ENCODE peak calls at places on chromosomes 5 and 9, in six cellular contexts. K is hepatocyte, N is MM.1S, E is SK-N-SH, C is GM23248, S is neural progenitor cell. J is an unnamed sample.

GRCh38 chr9:125227761-125228160 is 13.4 kb downstream of the HSPA5 start:
- DNase-seq in S (no peak), E (no peak), C (no peak), N (no peak), K (no peak), J (no peak)

GRCh38 chr5:142966146-142966455 is 195.9 kb downstream of the ARHGAP26 start:
- DNase-seq in N (no peak), C (no peak), E (no peak), S (no peak), K (no peak), J (no peak)

GRCh38 chr9:18359335-18359734 is 114.6 kb upstream of the ADAMTSL1 start:
- DNase-seq in E (no peak), C (peak; percentile 90), K (no peak), N (no peak), S (no peak), J (no peak)

GRCh38 chr5:114416254-114416653 is 54.4 kb downstream of the KCNN2 start:
- DNase-seq in C (no peak), S (no peak), K (no peak), E (no peak), N (no peak), J (no peak)

GRCh38 chr5:77724934-77725333 is 51.2 kb downstream of the TBCA start:
- DNase-seq in C (no peak), S (no peak), E (no peak), N (no peak), K (no peak), J (no peak)

GRCh38 chr5:157497875-157498611 is 38.0 kb downstream of the NIPAL4 start:
- DNase-seq in C (no peak), N (no peak), K (no peak), E (peak; percentile 29), S (no peak), J (no peak)

GRCh38 chr9:127783111-127783621 is 2.7 kb upstream of the CDK9 start:
- DNase-seq in C (no peak), K (no peak), S (peak; percentile 40), N (no peak), E (no peak), J (no peak)

GRCh38 chr5:176540956-176541337 is 3.7 kb upstream of the RNF44 start:
- DNase-seq in N (no peak), E (no peak), S (no peak), C (no peak), K (no peak), J (no peak)

GRCh38 chr5:347712-348284 is 26.3 kb downstream of the AHRR start:
- DNase-seq in K (no peak), E (no peak), C (no peak), S (no peak), N (no peak), J (no peak)

GRCh38 chr5:122099060-122099790 is 21.2 kb upstream of the LOX start:
- DNase-seq in S (no peak), K (peak; percentile 45), N (no peak), E (no peak), C (peak; percentile 94), J (peak; percentile 51)

GRCh38 chr9:98427491-98427890 is 172.0 kb upstream of the TBC1D2 start:
- DNase-seq in K (peak; percentile 22), E (no peak), N (no peak), C (peak; percentile 74), S (no peak), J (no peak)

GRCh38 chr9:81819859-81820546 is 108.2 kb upstream of the SPATA31D4 start:
- DNase-seq in E (no peak), C (peak; percentile 55), K (no peak), N (no peak), S (peak; percentile 37), J (no peak)

GRCh38 chr5:80255425-80255751 is 460 bp downstream of the SERINC5 start:
- DNase-seq in E (no peak), S (peak; percentile 80), K (peak; percentile 78), C (peak; percentile 87), N (peak; percentile 44), J (no peak)

GRCh38 chr9:113187935-113188595 is 33.0 kb downstream of the FKBP15 start:
- DNase-seq in K (peak; percentile 28), C (peak; percentile 97), S (no peak), E (no peak), N (no peak), J (peak; percentile 6)

GRCh38 chr5:81417052-81417451 is 23.1 kb upstream of the ACOT12 start:
- DNase-seq in K (no peak), E (no peak), S (no peak), N (no peak), C (peak; percentile 26), J (peak; percentile 48)

GRCh38 chr5:81425569-81425968 is 31.6 kb upstream of the ACOT12 start:
- DNase-seq in N (peak; percentile 49), C (peak; percentile 68), K (peak; percentile 71), E (peak; percentile 45), S (peak; percentile 55), J (peak; percentile 28)

GRCh38 chr5:81422671-81423070 is 28.7 kb upstream of the ACOT12 start:
- DNase-seq in S (no peak), K (peak; percentile 23), C (peak; percentile 74), N (no peak), E (no peak), J (no peak)

GRCh38 chr5:81424728-81425127 is 30.8 kb upstream of the ACOT12 start:
- DNase-seq in E (no peak), N (no peak), S (no peak), K (no peak), C (no peak), J (no peak)

DNA sequence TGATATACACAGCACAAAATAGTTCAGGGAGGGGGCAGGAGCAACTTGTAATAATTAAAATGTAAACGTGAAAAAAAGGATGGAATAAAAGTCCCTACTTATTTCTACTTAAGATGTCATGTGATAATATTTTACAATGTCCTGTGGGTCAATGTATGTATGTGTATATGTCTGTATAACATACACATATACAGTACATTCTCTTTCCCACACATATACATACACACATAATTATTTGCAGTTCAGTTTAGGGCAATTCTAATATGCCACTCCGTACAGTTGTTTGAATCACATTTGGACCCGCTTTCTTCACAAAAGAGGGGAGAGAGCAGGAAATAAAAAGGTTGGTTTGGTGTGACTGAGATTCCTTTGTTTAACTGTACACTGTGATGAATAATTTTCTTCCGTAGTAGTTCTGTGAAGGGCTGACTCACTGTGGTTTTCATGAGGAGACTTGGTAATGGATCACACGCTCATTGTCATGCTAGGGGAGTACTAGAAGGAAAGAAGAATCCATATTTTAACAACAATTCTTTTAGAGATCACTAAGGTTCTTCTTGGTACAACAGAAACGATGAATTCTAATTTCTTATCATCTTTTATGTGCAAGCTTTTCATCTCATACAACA is 26.2 kb upstream of the ACOT12 start:
- DNase-seq in C (peak; percentile 96), K (no peak), E (no peak), S (no peak), N (no peak), J (peak; percentile 74)
- TF ChIP-seq EZH2phosphoT487 in C (no peak), K (no peak), E (no peak), S (no peak), N (no peak), J (no peak)

DNA sequence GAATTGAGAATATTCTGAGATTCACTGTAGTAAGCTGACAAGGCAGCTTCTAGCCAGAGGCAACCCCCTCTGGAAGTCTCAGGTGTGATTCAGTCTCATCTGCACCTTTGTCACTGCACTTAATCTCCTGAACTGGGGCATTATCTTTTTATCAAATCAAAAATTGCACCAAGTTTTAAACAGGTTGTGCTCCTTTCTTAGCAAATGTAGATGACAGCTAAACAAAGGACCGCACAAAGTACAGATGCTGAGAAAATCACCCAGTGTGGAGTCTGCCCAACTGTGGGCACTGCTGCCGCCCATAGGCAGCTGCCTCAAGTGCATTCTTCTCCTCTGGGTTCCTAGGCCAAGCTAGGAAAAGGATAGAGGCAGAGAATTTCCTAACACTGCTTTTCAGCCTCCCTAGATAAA is 51.1 kb downstream of the STARD4 start:
- DNase-seq in K (peak; percentile 62), N (no peak), C (peak; percentile 70), E (peak; percentile 53), S (peak; percentile 74), J (no peak)
- TF ChIP-seq EZH2phosphoT487 in K (no peak), N (no peak), C (no peak), E (no peak), S (no peak), J (no peak)

GRCh38 chr9:134225816-134226215 is 61.5 kb upstream of the RNU6ATAC start:
- DNase-seq in N (no peak), E (no peak), K (no peak), S (no peak), C (no peak), J (no peak)

GRCh38 chr9:134223601-134224122 is 59.3 kb upstream of the RNU6ATAC start:
- DNase-seq in N (no peak), S (no peak), C (no peak), K (no peak), E (no peak), J (no peak)

GRCh38 chr9:134225186-134225585 is 60.8 kb upstream of the RNU6ATAC start:
- DNase-seq in K (no peak), C (no peak), N (no peak), S (no peak), E (no peak), J (no peak)

GRCh38 chr9:134224130-134224826 is 59.9 kb upstream of the RNU6ATAC start:
- DNase-seq in S (no peak), C (no peak), K (no peak), N (no peak), E (no peak), J (no peak)

DNA sequence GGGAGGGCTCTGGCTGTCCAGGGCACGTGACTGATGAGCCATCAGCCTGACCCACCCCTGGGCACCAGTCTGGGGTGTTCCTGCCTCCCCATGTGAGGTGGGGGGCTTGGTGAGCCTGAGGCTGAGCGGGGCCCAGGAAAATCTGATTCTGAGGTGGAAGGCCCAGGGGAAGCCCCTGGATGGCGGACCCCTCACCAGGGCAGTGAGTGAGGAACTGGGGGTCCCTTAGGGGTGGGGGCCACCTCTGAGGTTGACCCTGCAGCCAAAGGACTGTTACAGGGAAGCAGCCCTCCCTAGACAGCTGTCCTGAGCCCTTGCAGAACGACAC is 60.4 kb upstream of the RNU6ATAC start:
- DNase-seq in S (no peak), N (no peak), K (no peak), C (no peak), E (no peak), J (no peak)
- TF ChIP-seq EZH2phosphoT487 in S (no peak), N (no peak), K (no peak), C (no peak), E (no peak), J (no peak)

GRCh38 chr5:100760700-100761099 is 142.4 kb downstream of the ST8SIA4 start:
- DNase-seq in N (no peak), E (no peak), K (no peak), S (no peak), C (no peak), J (no peak)

GRCh38 chr5:100757618-100758017 is 145.5 kb downstream of the ST8SIA4 start:
- DNase-seq in C (no peak), S (no peak), E (no peak), N (no peak), K (no peak), J (no peak)

GRCh38 chr5:100758306-100758705 is 144.8 kb downstream of the ST8SIA4 start:
- DNase-seq in K (no peak), N (no peak), S (no peak), E (no peak), C (no peak), J (no peak)

GRCh38 chr5:100761192-100761591 is 141.9 kb downstream of the ST8SIA4 start:
- DNase-seq in E (no peak), K (no peak), C (peak; percentile 25), N (no peak), S (no peak), J (no peak)

DNA sequence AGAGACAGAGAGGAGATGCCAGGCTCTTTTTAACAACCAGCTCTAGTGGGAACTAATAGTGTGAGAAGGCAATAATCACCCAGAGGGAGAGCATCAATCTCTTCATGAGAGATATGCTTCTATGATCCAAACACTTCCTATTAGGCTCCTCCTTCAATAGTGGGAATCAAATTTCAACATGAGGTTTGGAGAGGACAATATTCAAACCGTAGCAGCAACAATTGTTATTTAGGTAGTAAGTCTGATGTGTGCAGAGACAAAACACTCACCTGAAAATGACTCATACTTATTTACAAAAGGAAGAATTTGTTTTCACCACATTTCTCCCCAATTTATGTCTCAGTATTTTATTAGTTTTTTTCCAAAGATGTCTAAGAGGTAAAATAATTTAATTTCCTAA is 144.3 kb downstream of the ST8SIA4 start:
- DNase-seq in N (no peak), E (no peak), K (no peak), S (no peak), C (no peak), J (no peak)
- TF ChIP-seq EZH2phosphoT487 in N (no peak), E (no peak), K (no peak), S (no peak), C (no peak), J (no peak)